ENCODE peak calls at places on chromosomes 2 and 18, in eight cellular contexts. O is DMS153; F is activated CD8-positive, alpha-beta memory T cell treated with anti-CD3 and anti-CD28 coated beads, Interleukin-2, amount 10 ng/mL, durations not matched to agents 7 days and 5 days; M is activated CD4-positive, alpha-beta T cell treated with anti-CD3 and anti-CD28 coated beads, Interleukin-2, amount 50 U/mL, for 48 hours; W is stimulated activated naive CD8-positive, alpha-beta T cell treated with anti-CD3 and anti-CD28 coated beads, Interleukin-15, amount 100 ng/mL, for 72 hours; N is stimulated activated CD8-positive, alpha-beta memory T cell treated with anti-CD3 and anti-CD28 coated beads, Interleukin-15, amount 100 ng/mL, for 48 hours; A is testis; D is adrenal gland. Z is an unnamed sample.

GRCh38 chr18:4807495-4808293 is 352.6 kb upstream of the DLGAP1 start:
- DNase-seq in D (no peak), N (no peak), O (no peak), F (no peak), M (no peak), W (no peak), A (no peak), Z (no peak)

GRCh38 chr18:67875936-67876335 is 359.4 kb upstream of the DSEL start:
- DNase-seq in N (no peak), O (no peak), M (no peak), A (no peak), W (no peak), F (no peak), D (no peak), Z (no peak)

GRCh38 chr2:64404002-64404731 is 49.8 kb upstream of the LGALSL start:
- DNase-seq in A (peak; percentile 76), W (no peak), F (no peak), N (no peak), M (no peak), O (peak; percentile 83), D (peak; percentile 90), Z (peak; percentile 92)

GRCh38 chr18:69484699-69485396 is 84.2 kb downstream of the DOK6 start:
- DNase-seq in F (no peak), O (no peak), N (no peak), M (no peak), A (no peak), W (no peak), D (no peak), Z (no peak)

GRCh38 chr2:177256695-177257094 is 7.8 kb downstream of the NFE2L2 start:
- DNase-seq in M (no peak), N (no peak), W (no peak), F (no peak), A (no peak), O (no peak), D (no peak), Z (no peak)

GRCh38 chr2:60745761-60746160 is 10.3 kb upstream of the PAPOLG start:
- DNase-seq in M (no peak), F (peak; percentile 68), O (no peak), D (no peak), N (no peak), A (no peak), W (no peak), Z (no peak)

GRCh38 chr2:40397720-40398119 is 54.2 kb downstream of the SLC8A1 start:
- DNase-seq in M (no peak), W (no peak), D (no peak), N (no peak), O (no peak), F (no peak), A (no peak), Z (no peak)

GRCh38 chr2:45895477-45895876 is 244.0 kb downstream of the PRKCE start:
- DNase-seq in A (no peak), O (no peak), F (no peak), W (no peak), M (no peak), D (no peak), N (no peak), Z (no peak)